ENCODE peak calls at places on chromosomes 3 and 15, in five cellular contexts. Y is PC-3; W is activated T-cell treated with anti-CD3 and anti-CD28 coated beads, Interleukin-2, amount 50 U/mL, for 72 hours; F is stimulated activated CD4-positive, alpha-beta T cell treated with anti-CD3 and anti-CD28 coated beads, TNF-alpha, amount 100 ng/mL, for 1 hour; H is CD4-positive, alpha-beta memory T cell. J is an unnamed sample.

GRCh38 chr3:13715961-13716360 is 163.9 kb downstream of the WNT7A start:
- DNase-seq in Y (no peak), W (no peak), F (no peak), H (no peak), J (no peak)

GRCh38 chr15:82656641-82657266 is 9.6 kb upstream of the CPEB1 start:
- DNase-seq in Y (no peak), W (no peak), F (no peak), H (no peak), J (no peak)

GRCh38 chr3:150064952-150065351 is 94.3 kb upstream of the PFN2 start:
- DNase-seq in Y (no peak), W (no peak), F (no peak), H (no peak), J (no peak)

GRCh38 chr3:134060561-134061385 is 31.0 kb upstream of the SLCO2A1 start:
- DNase-seq in Y (no peak), W (no peak), F (no peak), H (no peak), J (no peak)

GRCh38 chr3:134677987-134678308 is 27.1 kb upstream of the KY start:
- DNase-seq in Y (no peak), W (no peak), F (no peak), H (no peak), J (no peak)

GRCh38 chr3:185399629-185400339 is 36.8 kb downstream of the MAP3K13 start:
- DNase-seq in Y (no peak), W (no peak), F (no peak), H (no peak), J (no peak)

GRCh38 chr3:141686477-141687280 is 51.4 kb upstream of the RNF7 start:
- DNase-seq in Y (peak; percentile 19), W (no peak), F (no peak), H (peak; percentile 24), J (no peak)

GRCh38 chr3:79019137-79019923 is 748.5 kb downstream of the ROBO1 start:
- DNase-seq in Y (peak; percentile 88), W (peak; percentile 0), F (no peak), H (no peak), J (peak; percentile 60)

GRCh38 chr3:148202386-148202785 is 495.3 kb upstream of the AGTR1 start:
- DNase-seq in Y (no peak), W (no peak), F (no peak), H (no peak), J (no peak)

GRCh38 chr3:29693863-29694262 is 413.0 kb downstream of the RBMS3 start:
- DNase-seq in Y (peak; percentile 91), W (no peak), F (no peak), H (no peak), J (no peak)

GRCh38 chr3:182989566-182989965 is 9.2 kb upstream of the DCUN1D1 start:
- DNase-seq in Y (peak; percentile 61), W (no peak), F (no peak), H (no peak), J (no peak)

GRCh38 chr3:123521179-123521969 is 63.5 kb downstream of the HACD2 start:
- DNase-seq in Y (no peak), W (no peak), F (no peak), H (peak; percentile 18), J (peak; percentile 20)

GRCh38 chr3:73137736-73138403 is 76.4 kb downstream of the EBLN2 start:
- DNase-seq in Y (no peak), W (no peak), F (no peak), H (no peak), J (no peak)

GRCh38 chr3:80227216-80227615 is 459.4 kb upstream of the ROBO1 start:
- DNase-seq in Y (peak; percentile 41), W (no peak), F (no peak), H (no peak), J (no peak)

GRCh38 chr3:106317141-106318055 is 448.6 kb upstream of the CBLB start:
- DNase-seq in Y (no peak), W (no peak), F (no peak), H (no peak), J (no peak)

GRCh38 chr3:188583476-188584161 is 429.7 kb downstream of the LPP start:
- DNase-seq in Y (peak; percentile 73), W (peak; percentile 14), F (no peak), H (no peak), J (no peak)

GRCh38 chr3:120111898-120112297 is 17.7 kb upstream of the GSK3B start:
- DNase-seq in Y (peak; percentile 29), W (no peak), F (no peak), H (no peak), J (no peak)

GRCh38 chr15:29668120-29668602 is 154.1 kb downstream of the TJP1 start:
- DNase-seq in Y (peak; percentile 95), W (peak; percentile 53), F (no peak), H (no peak), J (peak; percentile 85)

GRCh38 chr3:14434105-14434504 is 31.7 kb downstream of the SLC6A6 start:
- DNase-seq in Y (peak; percentile 76), W (peak; percentile 32), F (no peak), H (peak; percentile 21), J (no peak)

GRCh38 chr15:92647467-92648163 is 8.0 kb downstream of the FAM174B start:
- DNase-seq in Y (no peak), W (no peak), F (no peak), H (no peak), J (no peak)

GRCh38 chr15:63274427-63274826 is 3.0 kb upstream of the APH1B start:
- DNase-seq in Y (no peak), W (no peak), F (no peak), H (no peak), J (no peak)

GRCh38 chr15:91930092-91930491 is 76.6 kb downstream of the SLCO3A1 start:
- DNase-seq in Y (no peak), W (no peak), F (no peak), H (no peak), J (no peak)

GRCh38 chr15:98451268-98451667 is 197.1 kb upstream of the IGF1R start:
- DNase-seq in Y (no peak), W (no peak), F (no peak), H (no peak), J (no peak)

GRCh38 chr3:108293858-108294257 is 2.5 kb upstream of the HHLA2 start:
- DNase-seq in Y (no peak), W (peak; percentile 17), F (no peak), H (no peak), J (no peak)

GRCh38 chr3:129371041-129371826 is 57.2 kb downstream of the EFCAB12 start:
- DNase-seq in Y (no peak), W (no peak), F (no peak), H (no peak), J (no peak)

GRCh38 chr3:99298661-99299060 is 339.7 kb upstream of the COL8A1 start:
- DNase-seq in Y (no peak), W (no peak), F (no peak), H (no peak), J (no peak)

GRCh38 chr3:24573576-24573975 is 78.9 kb upstream of the THRB start:
- DNase-seq in Y (no peak), W (no peak), F (no peak), H (no peak), J (no peak)

GRCh38 chr3:16912400-16913263 is 27.9 kb downstream of the PLCL2 start:
- DNase-seq in Y (no peak), W (no peak), F (no peak), H (no peak), J (no peak)

GRCh38 chr3:161551697-161552096 is 55.1 kb downstream of the OTOL1 start:
- DNase-seq in Y (peak; percentile 78), W (no peak), F (no peak), H (no peak), J (no peak)

GRCh38 chr3:40073310-40074007 is 236.0 kb upstream of the EIF1B start:
- DNase-seq in Y (peak; percentile 4), W (no peak), F (no peak), H (no peak), J (no peak)

GRCh38 chr15:36361351-36361870 is 218.0 kb upstream of the CDIN1 start:
- DNase-seq in Y (peak; percentile 22), W (no peak), F (no peak), H (no peak), J (no peak)

GRCh38 chr15:100831466-100831865 is 48.2 kb upstream of the ALDH1A3 start:
- DNase-seq in Y (no peak), W (no peak), F (no peak), H (no peak), J (no peak)

GRCh38 chr15:39939487-39940452 is 5.9 kb downstream of the EIF2AK4 start:
- DNase-seq in Y (no peak), W (no peak), F (no peak), H (no peak), J (no peak)

GRCh38 chr3:24160424-24160823 is 215.3 kb downstream of the NR1D2 start:
- DNase-seq in Y (no peak), W (no peak), F (no peak), H (no peak), J (no peak)

GRCh38 chr3:14511623-14511965 is 28.5 kb downstream of the GRIP2 start:
- DNase-seq in Y (no peak), W (no peak), F (no peak), H (no peak), J (no peak)